ENCODE peak calls at places on chromosomes 2 and 18, in eight cellular contexts. K is fibroblast of the aortic adventitia, Z is KG1, D is AG09319, E is choroid plexus epithelial cell, X is fibroblast of mammary gland, A is RWPE1, N is retina. F is an unnamed sample.

GRCh38 chr2:165074884-165075283 is 119.6 kb upstream of the SLC38A11 start:
- DNase-seq in K (no peak), X (no peak), A (no peak), D (no peak), Z (no peak), N (no peak), E (no peak), F (no peak)

GRCh38 chr2:137942785-137943034 is 21.6 kb upstream of the HNMT start:
- DNase-seq in Z (no peak), K (no peak), A (no peak), D (no peak), X (no peak), E (no peak), N (no peak), F (no peak)

GRCh38 chr2:108935231-108935863 is 53.7 kb downstream of the EDAR start:
- DNase-seq in X (no peak), K (no peak), A (no peak), Z (no peak), E (no peak), N (peak), D (no peak), F (no peak)

GRCh38 chr2:43129676-43130547 is 96.5 kb downstream of the ZFP36L2 start:
- DNase-seq in E (no peak), X (peak), A (no peak), D (no peak), N (no peak), K (peak), Z (peak), F (no peak)

GRCh38 chr2:128625966-128626757 is 307.5 kb upstream of the HS6ST1 start:
- DNase-seq in X (no peak), Z (no peak), D (no peak), N (peak), K (no peak), A (no peak), E (no peak), F (no peak)

GRCh38 chr2:159214325-159214865 is 72.1 kb downstream of the WDSUB1 start:
- DNase-seq in E (no peak), A (no peak), X (no peak), D (no peak), Z (no peak), N (no peak), K (no peak), F (no peak)

GRCh38 chr2:237444026-237444425 is 30.1 kb upstream of the COL6A3 start:
- DNase-seq in D (no peak), X (no peak), E (no peak), K (no peak), Z (no peak), N (no peak), A (no peak), F (no peak)

GRCh38 chr18:32770651-32771168 is 2.1 kb downstream of the KLHL14 start:
- DNase-seq in K (no peak), E (no peak), A (no peak), D (no peak), N (peak), X (no peak), Z (no peak), F (no peak)

GRCh38 chr2:101563849-101564248 is 88.9 kb upstream of the RFX8 start:
- DNase-seq in Z (no peak), X (no peak), K (no peak), N (no peak), D (no peak), A (no peak), E (no peak), F (no peak)

GRCh38 chr2:33673937-33674336 is 74.8 kb upstream of the FAM98A start:
- DNase-seq in D (no peak), Z (no peak), A (peak), E (peak), K (peak), N (no peak), X (peak), F (no peak)

GRCh38 chr2:235396071-235396846 is 97.6 kb upstream of the AGAP1 start:
- DNase-seq in A (no peak), K (no peak), D (no peak), N (no peak), E (no peak), Z (no peak), X (no peak), F (no peak)

GRCh38 chr2:33133436-33133835 is 186.7 kb downstream of the LTBP1 start:
- DNase-seq in K (peak), D (no peak), A (no peak), N (no peak), E (peak), Z (no peak), X (peak), F (no peak)

GRCh38 chr2:104412384-104412783 is 441.5 kb upstream of the POU3F3 start:
- DNase-seq in D (no peak), A (peak), E (peak), X (peak), K (no peak), Z (peak), N (no peak), F (no peak)

GRCh38 chr2:167964650-167965404 is 282.6 kb downstream of the STK39 start:
- DNase-seq in A (no peak), X (peak), E (peak), D (no peak), K (peak), N (no peak), Z (no peak), F (no peak)

GRCh38 chr2:19187323-19188020 is 171.0 kb downstream of the OSR1 start:
- DNase-seq in E (no peak), K (peak), D (no peak), A (peak), X (peak), Z (no peak), N (no peak), F (no peak)

GRCh38 chr2:205730191-205730590 is 47.9 kb downstream of the NRP2 start:
- DNase-seq in N (no peak), Z (no peak), K (no peak), A (no peak), X (no peak), E (no peak), D (no peak), F (no peak)

GRCh38 chr2:132677661-132678060 is 7.7 kb upstream of the LYPD1 start:
- DNase-seq in X (no peak), E (no peak), Z (no peak), A (no peak), K (peak), D (no peak), N (no peak), F (no peak)

GRCh38 chr18:41324020-41324791 is 630.8 kb upstream of the PIK3C3 start:
- DNase-seq in N (no peak), D (no peak), K (no peak), A (no peak), X (no peak), E (no peak), Z (no peak), F (no peak)

GRCh38 chr2:647691-648231 is 29.4 kb downstream of the TMEM18 start:
- DNase-seq in X (no peak), A (no peak), E (no peak), K (no peak), Z (no peak), D (no peak), N (no peak), F (no peak)

GRCh38 chr2:33363599-33364300 is 112.7 kb upstream of the RASGRP3 start:
- DNase-seq in A (no peak), X (peak), E (peak), K (no peak), N (no peak), Z (no peak), D (no peak), F (no peak)

GRCh38 chr2:196939381-196939780 is 12.9 kb upstream of the PGAP1 start:
- DNase-seq in D (no peak), A (peak), E (peak), Z (no peak), X (peak), N (no peak), K (peak), F (no peak)

GRCh38 chr2:8983571-8983970 is 19.9 kb downstream of the MBOAT2 start:
- DNase-seq in X (no peak), E (no peak), A (no peak), K (peak), D (no peak), N (no peak), Z (no peak), F (no peak)

GRCh38 chr2:38384344-38384743 is 7.3 kb upstream of the ATL2 start:
- DNase-seq in X (no peak), Z (no peak), N (no peak), D (no peak), K (no peak), A (no peak), E (peak), F (no peak)

GRCh38 chr2:46147626-46148368 is 149.4 kb upstream of the EPAS1 start:
- DNase-seq in A (no peak), N (no peak), Z (no peak), D (no peak), E (no peak), K (no peak), X (peak), F (no peak)

GRCh38 chr18:3652380-3653262 is 202.6 kb downstream of the TGIF1 start:
- DNase-seq in E (peak), N (no peak), K (peak), X (peak), Z (no peak), A (peak), D (peak), F (peak)

F was measured in HFF-Myc.